ENCODE peak calls at places on chromosomes 16 and 17, in five cellular contexts. One of them, this sample, is unnamed.

GRCh38 chr16:56534847-56535383 is 15.1 kb upstream of the BBS2 start:
- DNase-seq in upper lobe of right lung: no peak
- DNase-seq in left ventricle myocardium inferior: no peak
- DNase-seq in fibroblast of lung: no peak
- DNase-seq in IMR-90: no peak
- DNase-seq in this sample: no peak

GRCh38 chr16:85347213-85347591 is 234.9 kb upstream of the CIBAR2 start:
- DNase-seq in upper lobe of right lung: no peak
- DNase-seq in left ventricle myocardium inferior: no peak
- DNase-seq in fibroblast of lung: peak
- DNase-seq in IMR-90: no peak
- DNase-seq in this sample: peak

GRCh38 chr17:45425125-45425983 is 7.3 kb downstream of the ARHGAP27 start:
- DNase-seq in upper lobe of right lung: peak
- DNase-seq in left ventricle myocardium inferior: peak
- DNase-seq in fibroblast of lung: peak
- DNase-seq in IMR-90: peak
- DNase-seq in this sample: peak

GRCh38 chr17:17754719-17755686 is 73.7 kb downstream of the RAI1 start:
- DNase-seq in upper lobe of right lung: peak
- DNase-seq in left ventricle myocardium inferior: peak
- DNase-seq in fibroblast of lung: no peak
- DNase-seq in IMR-90: no peak
- DNase-seq in this sample: no peak

GRCh38 chr16:16045879-16046278 is 96.5 kb downstream of the ABCC1 start:
- DNase-seq in upper lobe of right lung: no peak
- DNase-seq in left ventricle myocardium inferior: no peak
- DNase-seq in fibroblast of lung: no peak
- DNase-seq in IMR-90: no peak
- DNase-seq in this sample: no peak

GRCh38 chr17:44752953-44753861 is 5.6 kb upstream of the ADAM11 start:
- DNase-seq in upper lobe of right lung: no peak
- DNase-seq in left ventricle myocardium inferior: no peak
- DNase-seq in fibroblast of lung: no peak
- DNase-seq in IMR-90: no peak
- DNase-seq in this sample: no peak

GRCh38 chr17:55421179-55421934 is at the start of gene MMD:
- DNase-seq in upper lobe of right lung: no peak
- DNase-seq in left ventricle myocardium inferior: no peak
- DNase-seq in fibroblast of lung: no peak
- DNase-seq in IMR-90: no peak
- DNase-seq in this sample: no peak

GRCh38 chr17:80671823-80672105 is 127.1 kb downstream of the RPTOR start:
- DNase-seq in upper lobe of right lung: no peak
- DNase-seq in left ventricle myocardium inferior: no peak
- DNase-seq in fibroblast of lung: no peak
- DNase-seq in IMR-90: no peak
- DNase-seq in this sample: peak

GRCh38 chr16:9422769-9423513 is 331.5 kb downstream of the HAPSTR1 start:
- DNase-seq in upper lobe of right lung: no peak
- DNase-seq in left ventricle myocardium inferior: no peak
- DNase-seq in fibroblast of lung: no peak
- DNase-seq in IMR-90: no peak
- DNase-seq in this sample: no peak

GRCh38 chr16:2682209-2683021 is at the start of gene KCTD5:
- DNase-seq in upper lobe of right lung: peak
- DNase-seq in left ventricle myocardium inferior: peak
- DNase-seq in fibroblast of lung: peak
- DNase-seq in IMR-90: peak
- DNase-seq in this sample: peak

GRCh38 chr17:10117581-10118001 is 80.8 kb downstream of the GAS7 start:
- DNase-seq in upper lobe of right lung: peak
- DNase-seq in left ventricle myocardium inferior: peak
- DNase-seq in fibroblast of lung: peak
- DNase-seq in IMR-90: peak
- DNase-seq in this sample: peak

GRCh38 chr16:88810868-88811599 is 694 bp downstream of the APRT start:
- DNase-seq in upper lobe of right lung: peak
- DNase-seq in left ventricle myocardium inferior: peak
- DNase-seq in fibroblast of lung: peak
- DNase-seq in IMR-90: peak
- DNase-seq in this sample: peak

GRCh38 chr17:42845918-42846593 is 1.7 kb downstream of the AOC2 start:
- DNase-seq in upper lobe of right lung: no peak
- DNase-seq in left ventricle myocardium inferior: no peak
- DNase-seq in fibroblast of lung: no peak
- DNase-seq in IMR-90: no peak
- DNase-seq in this sample: no peak

GRCh38 chr17:47257651-47258339 is 4.2 kb downstream of the ITGB3 start:
- DNase-seq in upper lobe of right lung: no peak
- DNase-seq in left ventricle myocardium inferior: no peak
- DNase-seq in fibroblast of lung: peak
- DNase-seq in IMR-90: peak
- DNase-seq in this sample: peak

GRCh38 chr17:77318491-77319210 is 177.9 kb downstream of the SEC14L1 start:
- DNase-seq in upper lobe of right lung: peak
- DNase-seq in left ventricle myocardium inferior: no peak
- DNase-seq in fibroblast of lung: peak
- DNase-seq in IMR-90: peak
- DNase-seq in this sample: peak

GRCh38 chr16:75247249-75247648 is 4.2 kb downstream of the BCAR1 start:
- DNase-seq in upper lobe of right lung: no peak
- DNase-seq in left ventricle myocardium inferior: peak
- DNase-seq in fibroblast of lung: no peak
- DNase-seq in IMR-90: no peak
- DNase-seq in this sample: no peak

GRCh38 chr16:17312100-17312732 is 158.5 kb downstream of the XYLT1 start:
- DNase-seq in upper lobe of right lung: no peak
- DNase-seq in left ventricle myocardium inferior: no peak
- DNase-seq in fibroblast of lung: no peak
- DNase-seq in IMR-90: no peak
- DNase-seq in this sample: no peak

DNA sequence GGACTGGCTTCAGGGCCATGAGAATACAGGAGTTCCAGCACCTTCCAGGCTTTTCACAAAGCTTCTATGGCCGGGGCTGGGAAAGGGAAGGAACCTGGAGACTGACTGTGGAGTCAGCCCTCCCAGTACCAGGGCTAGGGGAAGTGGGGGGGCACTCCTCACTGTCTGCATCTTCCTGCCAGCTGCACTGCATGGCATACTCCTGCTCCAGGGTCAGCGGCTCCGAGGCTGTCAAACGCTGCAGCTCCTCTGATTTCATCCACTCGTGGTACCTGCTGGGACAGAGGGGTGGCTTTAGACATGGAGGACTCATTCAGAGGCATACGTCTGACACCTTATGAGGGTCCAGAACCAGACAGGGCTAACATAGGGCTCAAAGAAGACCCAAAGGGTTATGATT is 2.7 kb downstream of the NAT9 start:
- DNase-seq in upper lobe of right lung: no peak
- DNase-seq in left ventricle myocardium inferior: no peak
- DNase-seq in fibroblast of lung: no peak
- DNase-seq in IMR-90: no peak
- DNase-seq in this sample: no peak
- TF ChIP-seq CTCF in upper lobe of right lung: no peak
- TF ChIP-seq CTCF in left ventricle myocardium inferior: no peak
- TF ChIP-seq CTCF in fibroblast of lung: no peak
- TF ChIP-seq CTCF in IMR-90: no peak
- TF ChIP-seq CTCF in this sample: no peak

DNA sequence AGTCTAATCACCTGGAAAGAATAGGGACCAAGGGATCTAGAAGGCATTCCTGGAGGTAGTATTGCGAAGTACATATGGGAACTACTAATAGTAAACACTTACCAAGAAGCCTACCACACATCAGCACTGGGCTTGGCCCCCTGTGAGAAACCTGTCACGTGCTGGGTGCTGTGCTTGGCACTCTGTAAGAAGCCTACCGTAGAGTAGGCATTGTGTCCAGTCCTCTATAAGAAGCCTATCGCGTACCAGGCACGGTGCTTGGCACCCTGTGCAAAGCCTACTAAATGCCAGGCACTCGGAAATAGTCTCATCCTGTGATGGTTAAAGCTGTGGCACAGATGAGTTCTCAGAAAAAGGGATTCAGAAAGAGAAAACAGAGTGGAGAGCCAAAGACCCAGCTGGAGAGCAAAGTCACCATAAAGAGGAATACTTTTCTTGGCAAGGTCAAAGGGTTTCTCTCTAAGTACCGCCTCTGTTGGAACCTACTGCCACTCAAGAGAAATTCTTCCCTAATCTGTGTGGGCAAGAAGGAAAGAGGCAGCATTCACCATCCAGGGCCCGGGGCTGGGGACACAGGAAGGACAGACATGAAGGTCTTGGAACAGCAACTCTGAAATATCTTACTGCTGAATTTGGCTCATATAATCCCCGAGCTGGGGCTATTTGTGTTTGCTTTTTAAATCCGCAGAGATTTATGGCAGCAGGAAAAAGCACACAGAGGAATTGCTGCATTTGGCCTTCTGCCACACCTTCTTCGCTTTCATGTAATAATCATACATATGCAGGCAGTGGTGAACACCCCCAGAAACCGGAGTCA is 81.8 kb downstream of the VAT1L start:
- DNase-seq in upper lobe of right lung: no peak
- DNase-seq in left ventricle myocardium inferior: peak
- DNase-seq in fibroblast of lung: peak
- DNase-seq in IMR-90: no peak
- DNase-seq in this sample: peak
- H3K4me3 ChIP-seq in upper lobe of right lung: no peak
- H3K4me3 ChIP-seq in left ventricle myocardium inferior: no peak
- H3K4me3 ChIP-seq in fibroblast of lung: no peak
- H3K4me3 ChIP-seq in IMR-90: no peak
- H3K4me3 ChIP-seq in this sample: no peak

GRCh38 chr17:4406386-4406785 is 27.4 kb upstream of the SPNS3 start:
- DNase-seq in upper lobe of right lung: no peak
- DNase-seq in left ventricle myocardium inferior: no peak
- DNase-seq in fibroblast of lung: no peak
- DNase-seq in IMR-90: no peak
- DNase-seq in this sample: no peak
- TF ChIP-seq CTCF in upper lobe of right lung: no peak
- TF ChIP-seq CTCF in left ventricle myocardium inferior: no peak
- TF ChIP-seq CTCF in fibroblast of lung: no peak
- TF ChIP-seq CTCF in IMR-90: no peak
- TF ChIP-seq CTCF in this sample: no peak

GRCh38 chr16:30720694-30721093 is 21.7 kb downstream of the SRCAP start:
- DNase-seq in upper lobe of right lung: no peak
- DNase-seq in left ventricle myocardium inferior: no peak
- DNase-seq in fibroblast of lung: no peak
- DNase-seq in IMR-90: no peak
- DNase-seq in this sample: no peak
- H3K4me3 ChIP-seq in upper lobe of right lung: no peak
- H3K4me3 ChIP-seq in left ventricle myocardium inferior: no peak
- H3K4me3 ChIP-seq in fibroblast of lung: no peak
- H3K4me3 ChIP-seq in IMR-90: no peak
- H3K4me3 ChIP-seq in this sample: no peak

This sample was measured in choroid plexus epithelial cell.